ENCODE peak calls at places on chromosomes 5 and 9, in four cellular contexts. S, C, Q and E are unnamed samples.

GRCh38 chr9:137127301-137128157 is 11.4 kb upstream of the GRIN1 start:
- DNase-seq in S (no peak), C (no peak), Q (peak), E (no peak)

GRCh38 chr5:125750538-125751186 is 672.5 kb upstream of the GRAMD2B start:
- DNase-seq in S (no peak), C (no peak), Q (no peak), E (no peak)

GRCh38 chr5:138138949-138139775 is at the start of gene NME5:
- DNase-seq in S (peak), C (peak), Q (peak), E (peak)

GRCh38 chr9:136936645-136937170 is 7.8 kb downstream of the FBXW5 start:
- DNase-seq in S (no peak), C (no peak), Q (no peak), E (no peak)

GRCh38 chr5:118068886-118069285 is 919.5 kb downstream of the DTWD2 start:
- DNase-seq in S (no peak), C (no peak), Q (no peak), E (no peak)

GRCh38 chr5:107263387-107264003 is 407.2 kb downstream of the EFNA5 start:
- DNase-seq in S (no peak), C (no peak), Q (no peak), E (no peak)

GRCh38 chr9:5915438-5915837 is 24.7 kb downstream of the MLANA start:
- DNase-seq in S (no peak), C (no peak), Q (no peak), E (no peak)

GRCh38 chr5:77638763-77639451 is 394 bp upstream of the OTP start:
- DNase-seq in S (peak), C (no peak), Q (no peak), E (peak)

GRCh38 chr9:32331240-32331639 is 53.2 kb upstream of the ACO1 start:
- DNase-seq in S (no peak), C (no peak), Q (peak), E (no peak)

GRCh38 chr9:79583957-79584654 is 12.3 kb downstream of the TLE4 start:
- DNase-seq in S (no peak), C (no peak), Q (peak), E (no peak)

GRCh38 chr5:141672856-141673813 is 8.9 kb downstream of the ARAP3 start:
- DNase-seq in S (no peak), C (no peak), Q (no peak), E (no peak)

GRCh38 chr9:105608685-105609598 is 51.0 kb downstream of the FKTN start:
- DNase-seq in S (no peak), C (no peak), Q (peak), E (peak)

GRCh38 chr9:121699271-121700164 is 48.1 kb downstream of the DAB2IP start:
- DNase-seq in S (peak), C (no peak), Q (no peak), E (peak)

GRCh38 chr9:69254223-69254622 is 70.8 kb upstream of the ENTREP1 start:
- DNase-seq in S (no peak), C (no peak), Q (no peak), E (no peak)

GRCh38 chr5:138979684-138980275 is 104.6 kb upstream of the LRRTM2 start:
- DNase-seq in S (no peak), C (no peak), Q (peak), E (no peak)

GRCh38 chr9:38008168-38009034 is 60.6 kb downstream of the SHB start:
- DNase-seq in S (peak), C (no peak), Q (peak), E (no peak)

GRCh38 chr5:173098787-173099186 is 42.6 kb downstream of the CREBRF start:
- DNase-seq in S (no peak), C (no peak), Q (no peak), E (no peak)

GRCh38 chr9:134317431-134318414 is 8.5 kb upstream of the RXRA start:
- DNase-seq in S (no peak), C (no peak), Q (no peak), E (no peak)

GRCh38 chr9:72554221-72554641 is 32.8 kb downstream of the TMC1 start:
- DNase-seq in S (no peak), C (no peak), Q (no peak), E (no peak)

GRCh38 chr5:94901071-94901979 is 282.9 kb downstream of the SLF1 start:
- DNase-seq in S (no peak), C (no peak), Q (no peak), E (no peak)
- TF ChIP-seq MAX in S (no peak), C (no peak), Q (no peak), E (no peak)

GRCh38 chr9:87656485-87656884 is 69.4 kb upstream of the CTSL start:
- DNase-seq in S (no peak), C (no peak), Q (no peak), E (no peak)
- TF ChIP-seq CTCF in S (no peak), C (no peak), Q (no peak), E (no peak)

GRCh38 chr5:150700298-150700599 is 613 bp downstream of the RBM22 start:
- DNase-seq in S (no peak), C (no peak), Q (no peak), E (no peak)

GRCh38 chr5:150703767-150704166 is 2.9 kb upstream of the RBM22 start:
- DNase-seq in S (no peak), C (no peak), Q (no peak), E (no peak)

GRCh38 chr5:150700600-150701377 is at the start of gene RBM22:
- DNase-seq in S (peak), C (peak), Q (peak), E (peak)
- TF ChIP-seq TEAD4 in S (no peak), C (peak), Q (peak), E (no peak)

DNA sequence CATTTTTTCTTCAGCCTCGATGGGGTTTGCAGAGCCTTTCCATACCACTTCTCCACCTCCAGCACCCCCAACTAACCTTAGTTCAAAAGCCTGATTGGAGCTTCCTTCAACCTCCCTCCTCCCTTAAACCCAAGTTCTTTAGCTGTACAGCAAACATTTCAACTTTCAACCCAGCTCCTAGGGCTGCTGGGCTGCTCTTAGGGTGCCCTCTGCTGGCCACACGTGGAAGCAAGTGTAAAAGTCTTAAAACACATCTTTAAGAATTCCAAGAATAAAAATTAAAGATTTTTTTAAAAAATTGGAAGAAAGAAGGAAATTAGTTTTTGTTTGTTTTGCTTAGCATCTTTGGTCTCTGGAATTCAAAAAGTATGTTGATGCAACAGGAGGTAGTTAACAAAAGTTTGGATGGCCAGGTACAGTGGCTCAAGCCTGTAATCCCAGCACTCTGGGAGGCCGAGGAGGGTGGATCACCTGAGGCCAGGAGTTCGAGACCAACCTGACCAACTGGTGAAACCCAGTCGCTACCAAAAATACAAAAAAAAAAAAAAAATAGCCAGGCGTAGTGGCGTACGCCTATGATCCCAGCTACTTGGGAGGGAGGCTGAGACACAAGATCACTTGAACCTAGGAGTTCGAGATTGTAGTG is 15.5 kb upstream of the HSD17B3 start:
- DNase-seq in S (no peak), C (no peak), Q (peak), E (peak)
- TF ChIP-seq MAX in S (no peak), C (no peak), Q (no peak), E (no peak)

DNA sequence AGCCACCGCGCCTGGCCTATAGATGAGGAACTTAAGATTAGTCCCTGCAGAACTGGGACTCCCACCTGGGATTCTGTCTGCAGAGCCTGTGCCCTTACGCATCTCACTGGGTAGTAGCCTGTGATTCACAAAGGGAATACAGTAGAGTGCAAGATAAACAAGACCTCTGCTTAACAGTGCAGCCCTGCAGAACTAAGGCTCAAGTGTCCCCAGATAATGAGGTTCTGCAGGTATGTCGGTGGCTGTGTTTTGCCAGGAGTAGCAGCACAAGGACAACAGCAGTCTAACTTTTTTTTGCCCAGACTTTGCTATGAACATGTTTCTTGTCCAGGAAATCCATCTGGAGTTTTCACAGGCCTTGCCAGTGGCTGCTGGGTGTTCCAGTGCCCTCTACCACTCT is 59.7 kb downstream of the DCP2 start:
- DNase-seq in S (no peak), C (no peak), Q (no peak), E (no peak)
- TF ChIP-seq CTCF in S (no peak), C (no peak), Q (no peak), E (no peak)

GRCh38 chr5:80204808-80205614 is 50.8 kb downstream of the SERINC5 start:
- DNase-seq in S (no peak), C (no peak), Q (peak), E (peak)
- TF ChIP-seq TEAD4 in S (no peak), C (no peak), Q (peak), E (no peak)

GRCh38 chr9:89412951-89413350 is 85.0 kb downstream of the SEMA4D start:
- DNase-seq in S (no peak), C (peak), Q (no peak), E (no peak)

GRCh38 chr9:89411759-89412158 is 86.2 kb downstream of the SEMA4D start:
- DNase-seq in S (no peak), C (no peak), Q (no peak), E (no peak)

GRCh38 chr9:89410022-89410421 is 87.9 kb downstream of the SEMA4D start:
- DNase-seq in S (no peak), C (no peak), Q (no peak), E (no peak)

GRCh38 chr9:89408628-89409101 is 89.2 kb downstream of the SEMA4D start:
- DNase-seq in S (no peak), C (no peak), Q (no peak), E (no peak)

GRCh38 chr9:89410709-89411111 is 87.2 kb downstream of the SEMA4D start:
- DNase-seq in S (no peak), C (no peak), Q (no peak), E (no peak)
- TF ChIP-seq MAX in S (no peak), C (no peak), Q (no peak), E (no peak)

GRCh38 chr9:124551472-124552339 is 44.5 kb upstream of the NR5A1 start:
- DNase-seq in S (peak), C (peak), Q (peak), E (peak)
- TF ChIP-seq CTCF in S (peak), C (peak), Q (peak), E (peak)